ENCODE peak calls at places on chromosomes 11 and 22, in four cellular contexts. G, K, Z and S are unnamed samples.

GRCh38 chr11:64007629-64008282 is 21.5 kb downstream of the OTUB1 start:
- DNase-seq in G (peak; percentile 64), K (peak; percentile 95), Z (peak; percentile 91), S (peak; percentile 73)

GRCh38 chr11:28819741-28820140 is 711.6 kb downstream of the METTL15 start:
- DNase-seq in G (no peak), Z (no peak), K (no peak), S (no peak)

GRCh38 chr11:104525416-104525815 is 361.5 kb upstream of the PDGFD start:
- DNase-seq in G (no peak), Z (no peak), K (no peak), S (no peak)

GRCh38 chr11:58513747-58514367 is 6.0 kb upstream of the OR5B21 start:
- DNase-seq in Z (peak; percentile 29), G (peak; percentile 64), K (peak; percentile 52), S (peak; percentile 74)

GRCh38 chr11:107752954-107753822 is 41.3 kb upstream of the SLN start:
- DNase-seq in K (no peak), G (no peak), Z (no peak), S (no peak)

GRCh38 chr22:27714076-27714475 is 87.5 kb downstream of the MN1 start:
- DNase-seq in G (no peak), K (no peak), Z (no peak), S (no peak)

GRCh38 chr11:113859665-113860064 is 15.7 kb downstream of the USP28 start:
- DNase-seq in Z (no peak), K (no peak), G (no peak), S (no peak)

GRCh38 chr11:2483426-2483825 is 38.6 kb downstream of the KCNQ1 start:
- DNase-seq in K (peak; percentile 2), Z (peak; percentile 63), G (no peak), S (no peak)

GRCh38 chr11:134533511-134533910 is 121.5 kb upstream of the B3GAT1 start:
- DNase-seq in G (no peak), Z (no peak), K (no peak), S (no peak)

GRCh38 chr11:20011294-20011951 is 148.9 kb downstream of the DBX1 start:
- DNase-seq in Z (no peak), G (no peak), K (no peak), S (no peak)

GRCh38 chr11:122633219-122633829 is 22.2 kb upstream of the UBASH3B start:
- DNase-seq in G (peak; percentile 23), Z (peak; percentile 49), K (no peak), S (no peak)

GRCh38 chr11:60854140-60854846 is 1.5 kb downstream of the PTGDR2 start:
- DNase-seq in G (no peak), K (peak; percentile 92), Z (no peak), S (no peak)

GRCh38 chr11:60852060-60852638 is 3.6 kb downstream of the PTGDR2 start:
- DNase-seq in G (no peak), K (no peak), Z (no peak), S (no peak)

GRCh38 chr11:60853469-60853950 is 2.2 kb downstream of the PTGDR2 start:
- DNase-seq in Z (no peak), K (no peak), G (no peak), S (no peak)

GRCh38 chr11:60851327-60852059 is 4.3 kb downstream of the PTGDR2 start:
- DNase-seq in K (no peak), G (no peak), Z (no peak), S (no peak)

DNA sequence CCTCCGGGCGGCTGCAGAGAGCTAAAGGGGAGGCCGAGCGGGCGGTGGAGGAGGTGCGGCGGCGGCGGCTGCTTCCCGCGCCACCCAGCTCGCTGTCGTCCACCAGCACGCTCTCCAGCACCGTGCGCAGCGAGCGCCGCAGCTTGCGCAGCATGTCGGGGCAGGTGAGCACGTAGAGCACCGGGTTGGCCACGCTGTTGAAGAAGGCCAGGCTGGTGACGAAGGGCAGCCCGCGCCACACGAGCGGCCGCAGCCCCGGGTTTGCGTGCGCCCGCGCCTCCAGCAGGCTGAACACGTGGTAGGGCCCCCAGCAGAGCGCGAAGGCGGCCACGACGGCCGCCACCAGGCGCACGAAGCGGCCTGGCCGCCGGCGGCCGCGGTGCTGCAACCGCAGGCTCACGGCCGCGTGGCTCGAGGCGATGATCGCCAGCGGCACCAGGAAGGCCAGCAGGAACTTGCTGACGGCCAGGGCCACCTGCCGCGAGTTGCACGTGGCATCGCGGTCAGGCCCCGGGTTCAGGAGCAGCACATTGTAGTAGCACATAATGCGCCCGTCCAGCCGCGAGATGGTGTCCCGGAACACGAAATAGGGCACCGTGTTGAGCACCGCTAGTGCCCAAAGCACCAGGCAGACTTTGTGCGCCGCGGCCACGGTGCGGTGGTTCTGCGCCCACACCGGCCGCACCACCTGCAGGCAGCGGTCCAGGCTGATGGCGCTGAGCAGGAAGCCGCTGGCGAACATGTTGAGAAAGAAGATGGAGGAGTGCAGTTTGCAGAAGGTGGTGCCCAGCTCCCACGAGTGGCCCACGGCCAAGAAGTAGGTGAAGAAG is 2.9 kb downstream of the PTGDR2 start:
- DNase-seq in G (peak; percentile 51), K (no peak), Z (no peak), S (peak; percentile 60)
- TF ChIP-seq TEAD4 in G (no peak), K (no peak), Z (no peak), S (no peak)

DNA sequence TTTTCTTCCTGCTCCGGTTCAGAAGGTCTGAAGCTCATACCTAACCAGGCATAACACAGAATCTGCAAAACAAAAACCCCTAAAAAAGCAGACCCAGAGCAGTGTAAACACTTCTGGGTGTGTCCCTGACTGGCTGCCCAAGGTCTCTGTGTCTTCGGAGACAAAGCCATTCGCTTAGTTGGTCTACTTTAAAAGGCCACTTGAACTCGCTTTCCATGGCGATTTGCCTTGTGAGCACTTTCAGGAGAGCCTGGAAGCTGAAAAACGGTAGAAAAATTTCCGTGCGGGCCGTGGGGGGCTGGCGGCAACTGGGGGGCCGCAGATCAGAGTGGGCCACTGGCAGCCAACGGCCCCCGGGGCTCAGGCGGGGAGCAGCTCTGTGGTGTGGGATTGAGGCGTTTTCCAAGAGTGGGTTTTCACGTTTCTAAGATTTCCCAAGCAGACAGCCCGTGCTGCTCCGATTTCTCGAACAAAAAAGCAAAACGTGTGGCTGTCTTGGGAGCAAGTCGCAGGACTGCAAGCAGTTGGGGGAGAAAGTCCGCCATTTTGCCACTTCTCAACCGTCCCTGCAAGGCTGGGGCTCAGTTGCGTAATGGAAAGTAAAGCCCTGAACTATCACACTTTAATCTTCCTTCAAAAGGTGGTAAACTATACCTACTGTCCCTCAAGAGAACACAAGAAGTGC is 661 bp upstream of the MALAT1 start:
- DNase-seq in K (peak; percentile 32), G (no peak), Z (no peak), S (peak; percentile 60)
- TF ChIP-seq TEAD4 in K (no peak), G (no peak), Z (no peak), S (no peak)

GRCh38 chr11:41659990-41660389 is 200.5 kb upstream of the LRRC4C start:
- DNase-seq in G (no peak), K (no peak), Z (no peak), S (no peak)
- TF ChIP-seq TEAD4 in G (no peak), K (no peak), Z (no peak), S (no peak)

GRCh38 chr22:22075382-22076163 is 93.0 kb upstream of the TOP3B start:
- DNase-seq in G (no peak), K (no peak), Z (no peak), S (no peak)

GRCh38 chr22:22074634-22075381 is 92.2 kb upstream of the TOP3B start:
- DNase-seq in Z (no peak), G (no peak), K (no peak), S (no peak)

GRCh38 chr22:22078329-22078728 is 95.7 kb upstream of the TOP3B start:
- DNase-seq in Z (no peak), G (no peak), K (no peak), S (no peak)

GRCh38 chr22:22076937-22077703 is 94.5 kb upstream of the TOP3B start:
- DNase-seq in Z (peak; percentile 36), G (no peak), K (no peak), S (no peak)

GRCh38 chr22:22076361-22076760 is 93.8 kb upstream of the TOP3B start:
- DNase-seq in Z (peak; percentile 36), G (no peak), K (no peak), S (no peak)
- TF ChIP-seq TEAD4 in Z (no peak), G (no peak), K (no peak), S (no peak)

DNA sequence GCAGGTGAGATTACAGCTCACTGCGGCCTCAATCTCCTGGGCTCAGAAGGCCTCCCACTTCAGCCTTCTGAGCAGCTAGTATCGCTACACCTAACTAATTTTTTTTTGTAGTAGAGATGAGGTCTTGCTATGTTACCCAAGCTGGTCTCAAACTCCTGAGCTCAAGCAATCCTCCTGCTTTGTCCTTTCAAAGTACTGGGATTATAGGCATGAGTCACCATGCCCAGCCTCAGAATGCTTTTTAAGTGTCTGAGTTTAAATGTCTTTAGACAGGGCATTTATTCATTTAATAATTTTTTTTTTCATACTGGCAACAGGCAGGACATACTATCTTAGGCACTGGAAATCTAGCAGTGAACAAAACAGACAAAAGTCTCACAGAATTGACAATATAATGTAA is 27.7 kb downstream of the LRP4 start:
- DNase-seq in Z (no peak), K (no peak), G (no peak), S (no peak)
- TF ChIP-seq TEAD4 in Z (no peak), K (no peak), G (no peak), S (no peak)

GRCh38 chr11:75558939-75559843 is 2.9 kb upstream of the SERPINH1 start:
- DNase-seq in G (no peak), K (peak; percentile 83), Z (no peak), S (no peak)
- TF ChIP-seq TEAD4 in G (peak; percentile 55), K (no peak), Z (no peak), S (peak; percentile 84)

DNA sequence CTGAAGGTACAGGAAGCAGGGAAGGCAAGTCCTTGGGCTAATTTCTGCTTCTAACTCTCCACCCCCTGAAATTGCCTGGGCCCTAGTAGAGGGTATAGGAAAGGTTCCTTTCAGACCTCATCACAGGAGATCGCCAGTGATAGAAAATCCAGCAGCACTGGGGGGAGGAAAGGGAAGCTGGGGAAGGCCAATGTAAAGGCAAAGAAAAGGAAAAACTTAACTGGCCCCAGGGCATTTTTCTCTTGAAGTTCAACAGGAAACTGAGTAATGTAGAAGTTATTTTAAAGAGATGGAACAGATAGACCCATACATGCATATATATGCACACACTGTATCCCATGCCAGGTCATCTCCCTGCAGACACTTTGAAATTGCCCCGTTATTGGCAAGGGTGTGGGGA is 134.0 kb downstream of the TRIM44 start:
- DNase-seq in G (no peak), K (no peak), Z (no peak), S (no peak)
- TF ChIP-seq TEAD4 in G (no peak), K (no peak), Z (peak; percentile 88), S (no peak)

DNA sequence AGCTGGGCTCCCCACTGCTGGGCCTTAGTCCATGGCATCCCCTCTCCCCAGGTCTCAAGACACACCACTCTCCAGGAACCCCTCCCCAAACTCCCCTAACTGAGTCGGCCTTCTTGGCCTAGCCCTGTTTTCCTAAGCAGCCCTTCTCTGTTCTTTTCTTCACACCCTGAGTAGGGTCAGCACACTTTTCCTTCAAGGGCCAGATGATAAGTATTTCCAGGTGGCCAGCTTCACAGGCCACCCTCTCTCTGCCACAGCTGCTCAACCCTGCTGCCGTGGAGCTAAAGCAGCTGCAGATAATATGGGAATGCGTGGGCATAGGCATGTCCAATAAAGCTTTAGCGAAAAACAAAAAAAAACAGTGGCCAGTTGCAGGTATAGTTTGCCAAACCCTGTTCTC is 24.1 kb downstream of the DGCR2 start:
- DNase-seq in G (no peak), Z (no peak), K (no peak), S (no peak)
- TF ChIP-seq TEAD4 in G (no peak), Z (no peak), K (no peak), S (no peak)